ENCODE peak calls at places on chromosomes 6 and 20, in nine cellular contexts. H, Y, I, U, W, L, O, C and X are unnamed samples.

GRCh38 chr20:32040142-32040953 is 11.7 kb upstream of the HCK start:
- DNase-seq in H (no peak), Y (no peak), I (peak; percentile 55), U (no peak), W (peak; percentile 13), L (no peak), O (no peak), C (peak; percentile 77), X (no peak)

GRCh38 chr6:36079596-36079995 is 50.7 kb upstream of the MAPK13 start:
- DNase-seq in H (no peak), Y (no peak), I (no peak), U (no peak), W (no peak), L (no peak), O (no peak), C (no peak), X (no peak)

GRCh38 chr6:14706378-14706929 is 539.4 kb upstream of the JARID2 start:
- DNase-seq in H (no peak), Y (no peak), I (no peak), U (no peak), W (peak; percentile 81), L (peak; percentile 90), O (no peak), C (peak; percentile 61), X (no peak)

GRCh38 chr6:82072771-82073170 is 174.8 kb downstream of the IBTK start:
- DNase-seq in H (no peak), Y (no peak), I (no peak), U (peak; percentile 2), W (no peak), L (peak; percentile 74), O (no peak), C (no peak), X (no peak)

GRCh38 chr6:80319286-80319685 is 212.8 kb downstream of the BCKDHB start:
- DNase-seq in H (no peak), Y (no peak), I (no peak), U (no peak), W (no peak), L (no peak), O (no peak), C (no peak), X (no peak)

GRCh38 chr20:62417981-62418708 is 9.2 kb downstream of the RBBP8NL start:
- DNase-seq in H (no peak), Y (no peak), I (no peak), U (no peak), W (no peak), L (no peak), O (no peak), C (no peak), X (no peak)

GRCh38 chr6:37110455-37111155 is 59.3 kb upstream of the PIM1 start:
- DNase-seq in H (no peak), Y (peak; percentile 34), I (peak; percentile 83), U (no peak), W (no peak), L (no peak), O (no peak), C (no peak), X (no peak)

GRCh38 chr20:41509316-41509715 is 108.9 kb downstream of the CHD6 start:
- DNase-seq in H (no peak), Y (no peak), I (no peak), U (no peak), W (no peak), L (no peak), O (no peak), C (no peak), X (no peak)

GRCh38 chr6:30344191-30344867 is 627 bp upstream of the RPP21 start:
- DNase-seq in H (no peak), Y (no peak), I (no peak), U (no peak), W (no peak), L (no peak), O (no peak), C (no peak), X (no peak)

GRCh38 chr6:52020961-52021570 is 66.3 kb downstream of the PKHD1 start:
- DNase-seq in H (no peak), Y (no peak), I (peak; percentile 30), U (peak; percentile 10), W (no peak), L (peak; percentile 26), O (no peak), C (no peak), X (no peak)

GRCh38 chr6:161111256-161111655 is 119.7 kb downstream of the MAP3K4 start:
- DNase-seq in H (no peak), Y (peak; percentile 21), I (no peak), U (no peak), W (no peak), L (no peak), O (no peak), C (no peak), X (no peak)

GRCh38 chr20:32354592-32355416 is 3.3 kb upstream of the ASXL1 start:
- DNase-seq in H (no peak), Y (peak; percentile 20), I (peak; percentile 80), U (no peak), W (no peak), L (peak; percentile 35), O (no peak), C (no peak), X (no peak)

GRCh38 chr6:138339024-138339423 is 38.7 kb upstream of the SMIM28 start:
- DNase-seq in H (peak; percentile 51), Y (no peak), I (no peak), U (no peak), W (no peak), L (no peak), O (no peak), C (no peak), X (no peak)

GRCh38 chr6:134436281-134436815 is 118.4 kb upstream of the SGK1 start:
- DNase-seq in H (no peak), Y (peak; percentile 74), I (peak; percentile 80), U (no peak), W (peak; percentile 56), L (peak; percentile 95), O (no peak), C (peak; percentile 81), X (no peak)

GRCh38 chr20:23587631-23588030 is 18.1 kb downstream of the CST9 start:
- DNase-seq in H (no peak), Y (no peak), I (no peak), U (no peak), W (no peak), L (no peak), O (no peak), C (no peak), X (no peak)

GRCh38 chr6:89458720-89459119 is 25.8 kb downstream of the ANKRD6 start:
- DNase-seq in H (no peak), Y (no peak), I (no peak), U (no peak), W (no peak), L (no peak), O (no peak), C (no peak), X (no peak)

GRCh38 chr6:133774356-133774755 is 114.6 kb upstream of the TCF21 start:
- DNase-seq in H (no peak), Y (no peak), I (no peak), U (no peak), W (no peak), L (peak; percentile 52), O (no peak), C (no peak), X (no peak)

GRCh38 chr6:21538186-21538798 is 55.3 kb upstream of the SOX4 start:
- DNase-seq in H (no peak), Y (no peak), I (no peak), U (no peak), W (no peak), L (peak; percentile 47), O (no peak), C (no peak), X (no peak)

GRCh38 chr20:23923891-23924435 is 44.4 kb upstream of the CST5 start:
- DNase-seq in H (no peak), Y (no peak), I (no peak), U (peak; percentile 41), W (no peak), L (no peak), O (no peak), C (no peak), X (no peak)

GRCh38 chr6:114052141-114052540 is 81.2 kb upstream of the HDAC2 start:
- DNase-seq in H (no peak), Y (no peak), I (no peak), U (no peak), W (no peak), L (no peak), O (no peak), C (no peak), X (no peak)

GRCh38 chr20:37309941-37310590 is 20.6 kb downstream of the MANBAL start:
- DNase-seq in H (no peak), Y (no peak), I (no peak), U (no peak), W (no peak), L (no peak), O (no peak), C (peak; percentile 28), X (no peak)

GRCh38 chr6:30227763-30228487 is 14.7 kb upstream of the TRIM26 start:
- DNase-seq in H (no peak), Y (no peak), I (no peak), U (no peak), W (peak; percentile 20), L (no peak), O (no peak), C (no peak), X (no peak)

GRCh38 chr6:84220809-84221409 is 6.5 kb downstream of the CEP162 start:
- DNase-seq in H (no peak), Y (no peak), I (peak; percentile 25), U (no peak), W (no peak), L (peak; percentile 4), O (no peak), C (no peak), X (no peak)

GRCh38 chr6:53741417-53741816 is 53.4 kb upstream of the LRRC1 start:
- DNase-seq in H (peak; percentile 44), Y (no peak), I (no peak), U (no peak), W (peak; percentile 28), L (no peak), O (no peak), C (peak; percentile 44), X (no peak)

GRCh38 chr6:125132058-125132457 is 21.5 kb upstream of the TPD52L1 start:
- DNase-seq in H (no peak), Y (no peak), I (no peak), U (no peak), W (no peak), L (no peak), O (no peak), C (no peak), X (no peak)

GRCh38 chr6:35512740-35513139 is at the start of gene TULP1:
- DNase-seq in H (peak; percentile 38), Y (no peak), I (no peak), U (no peak), W (no peak), L (no peak), O (no peak), C (no peak), X (no peak)

GRCh38 chr6:108937170-108937569 is 88.9 kb downstream of the ARMC2 start:
- DNase-seq in H (no peak), Y (no peak), I (no peak), U (no peak), W (no peak), L (no peak), O (no peak), C (no peak), X (no peak)